ENCODE peak calls at places on chromosomes 16 and 17, in four cellular contexts. One of them, this sample, is unnamed.

GRCh38 chr17:42674755-42675347 is 1.9 kb downstream of the PLEKHH3 start:
- DNase-seq in PC-3: no peak
- DNase-seq in lung: no peak
- DNase-seq in astrocyte: no peak
- DNase-seq in this sample: no peak

GRCh38 chr17:28574536-28574935 is 2.2 kb downstream of the ALDOC start:
- DNase-seq in PC-3: no peak
- DNase-seq in lung: no peak
- DNase-seq in astrocyte: no peak
- DNase-seq in this sample: no peak

GRCh38 chr16:280552-280951 is at the start of gene ARHGDIG:
- DNase-seq in PC-3: no peak
- DNase-seq in lung: no peak
- DNase-seq in astrocyte: no peak
- DNase-seq in this sample: no peak

GRCh38 chr16:82756283-82756599 is 129.5 kb downstream of the CDH13 start:
- DNase-seq in PC-3: no peak
- DNase-seq in lung: no peak
- DNase-seq in astrocyte: peak; percentile 57
- DNase-seq in this sample: no peak

GRCh38 chr17:61659437-61659836 is 68.4 kb upstream of the NACA2 start:
- DNase-seq in PC-3: no peak
- DNase-seq in lung: no peak
- DNase-seq in astrocyte: no peak
- DNase-seq in this sample: no peak

GRCh38 chr17:41049110-41049509 is 2.0 kb upstream of the KRTAP2-1 start:
- DNase-seq in PC-3: peak; percentile 80
- DNase-seq in lung: no peak
- DNase-seq in astrocyte: peak; percentile 84
- DNase-seq in this sample: no peak

GRCh38 chr17:37802712-37803416 is 58.0 kb upstream of the HNF1B start:
- DNase-seq in PC-3: no peak
- DNase-seq in lung: no peak
- DNase-seq in astrocyte: peak; percentile 83
- DNase-seq in this sample: no peak

GRCh38 chr17:2853111-2853721 is 57.0 kb downstream of the RAP1GAP2 start:
- DNase-seq in PC-3: peak; percentile 45
- DNase-seq in lung: peak; percentile 46
- DNase-seq in astrocyte: peak; percentile 22
- DNase-seq in this sample: no peak

GRCh38 chr16:3654249-3654991 is at the start of gene DNASE1:
- DNase-seq in PC-3: peak; percentile 61
- DNase-seq in lung: peak; percentile 53
- DNase-seq in astrocyte: peak; percentile 31
- DNase-seq in this sample: no peak

DNA sequence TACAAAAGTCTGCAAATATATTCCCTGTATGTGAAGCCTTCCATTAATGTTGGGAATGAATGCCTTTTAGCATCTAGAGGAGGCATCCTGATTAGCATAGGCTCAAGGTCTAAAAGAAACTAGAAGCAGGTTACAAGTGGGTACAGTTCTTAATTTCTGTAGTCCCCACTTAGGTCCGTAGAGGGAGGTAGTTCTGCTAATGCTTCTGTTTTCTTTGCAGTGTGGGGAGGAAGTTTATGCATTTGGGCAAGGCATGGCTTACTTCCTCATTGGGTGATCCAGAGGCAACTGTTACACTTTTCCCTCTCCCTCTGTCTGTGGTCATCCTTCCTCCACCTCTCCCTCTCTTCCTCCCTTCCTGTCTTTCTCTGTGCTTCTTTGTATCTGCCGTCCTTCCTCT is 108.4 kb upstream of the ZKSCAN2 start:
- DNase-seq in PC-3: no peak
- DNase-seq in lung: no peak
- DNase-seq in astrocyte: no peak
- DNase-seq in this sample: no peak
- TF ChIP-seq CTCF in PC-3: no peak
- TF ChIP-seq CTCF in lung: no peak
- TF ChIP-seq CTCF in astrocyte: no peak
- TF ChIP-seq CTCF in this sample: no peak

DNA sequence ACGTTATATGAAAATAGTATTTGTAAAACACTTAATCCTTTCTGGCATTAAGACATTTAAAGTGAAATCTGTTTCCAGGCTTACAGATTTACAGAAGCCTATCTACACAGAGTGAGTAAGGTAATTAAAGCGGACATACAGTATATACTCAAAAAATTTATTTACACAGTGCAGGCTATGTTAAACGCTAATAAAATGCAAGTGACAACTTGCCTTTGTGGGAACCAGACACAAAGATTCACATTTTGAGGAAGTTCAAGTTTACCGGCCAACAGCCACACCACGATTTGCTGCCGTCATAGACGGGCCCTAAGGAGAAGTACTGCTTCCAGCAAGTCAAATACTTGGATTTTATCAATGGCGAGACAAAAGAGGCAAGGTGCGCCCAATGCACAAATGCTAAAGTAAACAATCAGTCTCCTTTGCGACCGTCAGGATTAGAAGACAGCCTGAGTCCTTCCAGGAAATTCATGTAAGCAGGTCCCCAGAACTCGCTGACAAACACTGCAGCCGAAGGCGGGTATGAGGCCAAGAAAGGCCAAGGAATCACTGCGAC is 799 bp downstream of the VPS35 start:
- DNase-seq in PC-3: peak; percentile 45
- DNase-seq in lung: peak; percentile 51
- DNase-seq in astrocyte: peak; percentile 23
- DNase-seq in this sample: no peak
- TF ChIP-seq CTCF in PC-3: no peak
- TF ChIP-seq CTCF in lung: no peak
- TF ChIP-seq CTCF in astrocyte: no peak
- TF ChIP-seq CTCF in this sample: no peak

GRCh38 chr16:72857841-72858594 is 189.9 kb downstream of the ZFHX3 start:
- DNase-seq in PC-3: no peak
- DNase-seq in lung: no peak
- DNase-seq in astrocyte: no peak
- DNase-seq in this sample: no peak

GRCh38 chr16:72854537-72854936 is 193.4 kb downstream of the ZFHX3 start:
- DNase-seq in PC-3: no peak
- DNase-seq in lung: no peak
- DNase-seq in astrocyte: no peak
- DNase-seq in this sample: no peak

GRCh38 chr16:72859581-72859980 is 188.3 kb downstream of the ZFHX3 start:
- DNase-seq in PC-3: no peak
- DNase-seq in lung: no peak
- DNase-seq in astrocyte: no peak
- DNase-seq in this sample: no peak

GRCh38 chr16:72858611-72859493 is 189.1 kb downstream of the ZFHX3 start:
- DNase-seq in PC-3: no peak
- DNase-seq in lung: no peak
- DNase-seq in astrocyte: peak; percentile 67
- DNase-seq in this sample: no peak

DNA sequence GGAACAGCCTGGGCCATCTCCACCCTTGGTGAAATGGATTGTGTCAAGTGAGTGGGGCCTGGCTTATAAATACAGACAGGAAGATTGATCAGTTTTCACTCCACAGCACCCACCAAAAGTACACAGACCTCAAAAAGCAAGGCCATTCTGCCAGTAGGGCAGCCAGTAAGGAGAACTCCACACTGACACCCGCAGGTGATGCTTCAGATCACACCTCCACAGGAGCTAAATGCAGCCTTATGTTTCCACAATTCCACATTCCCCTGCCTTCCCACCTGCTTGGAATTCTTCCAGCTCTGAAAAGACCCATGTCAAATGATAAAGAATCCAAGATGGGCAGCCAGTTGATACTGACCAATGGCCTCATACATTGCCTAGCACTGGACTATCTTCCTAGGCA is 191.1 kb downstream of the ZFHX3 start:
- DNase-seq in PC-3: peak; percentile 30
- DNase-seq in lung: no peak
- DNase-seq in astrocyte: no peak
- DNase-seq in this sample: no peak
- TF ChIP-seq CTCF in PC-3: peak; percentile 45
- TF ChIP-seq CTCF in lung: no peak
- TF ChIP-seq CTCF in astrocyte: peak; percentile 41
- TF ChIP-seq CTCF in this sample: no peak

DNA sequence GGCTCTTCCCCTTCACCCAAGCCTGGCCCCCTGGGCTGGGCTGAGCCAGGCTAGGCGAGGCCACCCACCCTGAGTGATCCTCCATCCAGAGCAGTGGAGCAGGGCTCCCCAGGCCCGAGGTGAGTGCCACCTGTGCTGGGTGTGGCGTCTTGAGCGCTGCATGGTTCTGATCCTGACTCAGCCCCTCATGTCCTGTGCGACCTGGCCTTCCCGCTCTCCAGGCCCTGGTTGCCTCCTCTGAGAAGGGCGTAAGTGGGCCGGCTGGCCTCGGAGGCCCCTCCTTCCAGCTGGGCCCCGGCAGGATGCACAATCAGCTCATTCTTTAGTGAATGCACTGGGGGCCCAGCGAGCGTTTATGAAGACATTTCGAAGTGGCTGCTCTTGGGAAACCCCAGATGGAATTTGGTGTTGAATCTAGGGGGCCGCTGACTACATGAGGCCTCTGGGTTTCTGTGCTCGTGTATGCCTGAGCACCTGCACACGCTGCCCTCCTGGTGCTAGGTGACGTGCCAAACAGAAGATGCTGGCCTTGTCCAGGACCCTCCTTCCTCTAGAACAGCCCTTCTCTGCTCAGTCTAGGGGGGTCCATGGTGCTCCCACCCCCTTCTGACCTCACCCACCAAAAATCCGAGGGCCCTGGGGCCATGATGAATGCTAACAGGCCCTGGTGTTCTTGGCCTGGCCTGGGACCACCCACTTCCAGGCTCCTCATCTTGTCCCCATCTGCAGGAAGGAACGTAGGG is 3.7 kb upstream of the TMEM92 start:
- DNase-seq in PC-3: no peak
- DNase-seq in lung: peak; percentile 54
- DNase-seq in astrocyte: peak; percentile 68
- DNase-seq in this sample: no peak
- TF ChIP-seq CTCF in PC-3: no peak
- TF ChIP-seq CTCF in lung: no peak
- TF ChIP-seq CTCF in astrocyte: no peak
- TF ChIP-seq CTCF in this sample: no peak

GRCh38 chr16:66717112-66717675 is 20.7 kb upstream of the CMTM4 start:
- DNase-seq in PC-3: peak; percentile 47
- DNase-seq in lung: no peak
- DNase-seq in astrocyte: peak; percentile 86
- DNase-seq in this sample: no peak
- TF ChIP-seq CTCF in PC-3: peak; percentile 63
- TF ChIP-seq CTCF in lung: peak; percentile 27
- TF ChIP-seq CTCF in astrocyte: peak; percentile 62
- TF ChIP-seq CTCF in this sample: peak; percentile 22

DNA sequence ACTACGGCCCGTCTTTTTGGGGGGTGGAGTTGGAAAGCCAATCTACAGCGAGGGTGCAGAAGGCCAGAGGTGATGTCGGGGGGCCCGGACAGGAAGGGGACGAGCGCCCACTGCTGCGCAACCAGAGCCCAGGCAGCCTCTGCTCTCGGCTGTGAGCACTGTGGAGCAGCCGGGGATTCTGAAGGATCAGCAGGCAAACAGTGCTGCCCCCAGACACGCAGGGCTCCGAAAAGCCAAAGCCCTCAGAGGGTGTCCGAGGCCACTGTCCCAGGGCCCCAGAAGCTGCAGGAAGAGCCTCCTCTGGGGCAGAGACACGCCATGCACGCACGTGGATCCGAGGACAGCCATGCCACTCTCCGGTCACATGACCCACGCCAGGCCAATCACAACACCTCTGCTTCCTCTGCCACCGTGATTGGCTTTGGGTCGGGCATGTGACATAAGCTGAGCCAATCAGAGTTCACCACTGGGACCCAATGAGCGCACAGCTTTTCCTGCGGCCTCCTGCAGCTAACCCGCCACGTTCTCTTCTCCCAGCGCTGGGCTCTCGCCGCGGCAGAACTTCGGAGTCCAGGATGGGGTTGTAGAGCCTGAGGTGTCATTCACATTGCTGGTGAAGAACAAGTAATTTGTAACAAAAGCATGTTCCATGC is 40.7 kb downstream of the ACTG1 start:
- DNase-seq in PC-3: no peak
- DNase-seq in lung: peak; percentile 62
- DNase-seq in astrocyte: no peak
- DNase-seq in this sample: no peak
- TF ChIP-seq CTCF in PC-3: no peak
- TF ChIP-seq CTCF in lung: no peak
- TF ChIP-seq CTCF in astrocyte: no peak
- TF ChIP-seq CTCF in this sample: no peak

GRCh38 chr17:39706383-39706782 is 6.5 kb downstream of the ERBB2 start:
- DNase-seq in PC-3: peak; percentile 29
- DNase-seq in lung: no peak
- DNase-seq in astrocyte: no peak
- DNase-seq in this sample: no peak

GRCh38 chr17:39705786-39706348 is 6.0 kb downstream of the ERBB2 start:
- DNase-seq in PC-3: peak; percentile 88
- DNase-seq in lung: peak; percentile 85
- DNase-seq in astrocyte: no peak
- DNase-seq in this sample: no peak

GRCh38 chr17:39703913-39704312 is 4.0 kb downstream of the ERBB2 start:
- DNase-seq in PC-3: no peak
- DNase-seq in lung: no peak
- DNase-seq in astrocyte: no peak
- DNase-seq in this sample: no peak

GRCh38 chr17:39702901-39703893 is 3.3 kb downstream of the ERBB2 start:
- DNase-seq in PC-3: peak; percentile 81
- DNase-seq in lung: no peak
- DNase-seq in astrocyte: no peak
- DNase-seq in this sample: no peak

DNA sequence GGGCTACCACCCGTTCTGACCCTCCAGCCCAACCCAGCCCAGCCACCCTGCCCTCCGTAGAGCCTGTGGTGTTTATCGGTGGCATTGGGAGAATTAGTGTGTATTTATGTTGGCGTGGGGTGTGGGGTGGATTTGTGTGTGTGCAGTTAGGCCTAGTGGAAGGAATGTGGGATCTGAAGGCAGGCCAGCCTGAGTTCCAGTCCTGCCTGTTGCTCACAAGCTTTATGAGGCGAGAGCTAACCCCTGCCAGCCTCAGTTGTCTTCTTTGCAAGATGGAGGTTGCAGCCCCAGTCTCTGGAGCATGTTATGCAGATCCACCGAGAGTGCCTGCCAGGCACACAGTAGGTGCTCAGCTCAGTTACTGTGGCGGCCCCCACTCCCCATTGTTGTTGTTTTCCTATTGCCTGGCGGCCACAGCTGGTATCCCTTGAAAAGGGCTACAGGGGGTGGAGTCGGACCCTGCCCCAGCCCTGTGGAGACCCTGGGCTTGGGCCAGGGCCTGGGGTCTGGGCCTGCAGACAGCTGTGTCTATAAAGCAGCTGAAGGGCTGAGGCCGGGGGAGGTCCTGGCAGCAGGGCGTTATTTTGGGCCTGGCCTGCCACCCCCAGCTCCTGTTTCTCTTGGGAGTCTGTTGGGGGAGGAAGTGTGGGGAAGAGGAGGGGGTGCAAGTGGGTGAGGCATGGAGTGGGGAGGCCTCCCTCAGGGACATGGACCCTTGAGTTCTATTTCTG is 5.1 kb downstream of the ERBB2 start:
- DNase-seq in PC-3: no peak
- DNase-seq in lung: no peak
- DNase-seq in astrocyte: peak; percentile 21
- DNase-seq in this sample: no peak
- TF ChIP-seq CTCF in PC-3: peak; percentile 13
- TF ChIP-seq CTCF in lung: no peak
- TF ChIP-seq CTCF in astrocyte: peak; percentile 31
- TF ChIP-seq CTCF in this sample: peak; percentile 29